ENCODE peak calls at places on chromosomes 4 and X, in six cellular contexts. One of them, this sample, is unnamed.

GRCh38 chr4:155383541-155383940 is 6.8 kb upstream of the MAP9 start:
- DNase-seq in neuronal stem cell: no peak
- DNase-seq in mesenchymal stem cell: no peak
- DNase-seq in trophoblast cell: no peak
- DNase-seq in H9: no peak
- DNase-seq in H1: no peak
- DNase-seq in this sample: no peak

GRCh38 chrX:40108959-40109287 is 11.2 kb upstream of the BCOR start:
- DNase-seq in neuronal stem cell: no peak
- DNase-seq in mesenchymal stem cell: peak; percentile 85
- DNase-seq in trophoblast cell: no peak
- DNase-seq in H9: peak; percentile 63
- DNase-seq in H1: no peak
- DNase-seq in this sample: peak; percentile 76

GRCh38 chr4:56874166-56874565 is 33.5 kb upstream of the REST start:
- DNase-seq in neuronal stem cell: no peak
- DNase-seq in mesenchymal stem cell: no peak
- DNase-seq in trophoblast cell: no peak
- DNase-seq in H9: peak; percentile 81
- DNase-seq in H1: peak; percentile 33
- DNase-seq in this sample: no peak

GRCh38 chr4:112847781-112848180 is 201.7 kb upstream of the ANK2 start:
- DNase-seq in neuronal stem cell: no peak
- DNase-seq in mesenchymal stem cell: no peak
- DNase-seq in trophoblast cell: no peak
- DNase-seq in H9: no peak
- DNase-seq in H1: no peak
- DNase-seq in this sample: no peak

GRCh38 chr4:167622481-167623240 is 388.4 kb upstream of the SPOCK3 start:
- DNase-seq in neuronal stem cell: peak; percentile 47
- DNase-seq in mesenchymal stem cell: peak; percentile 32
- DNase-seq in trophoblast cell: peak; percentile 55
- DNase-seq in H9: peak; percentile 66
- DNase-seq in H1: no peak
- DNase-seq in this sample: peak; percentile 19

GRCh38 chr4:52103314-52103713 is 52.2 kb downstream of the SPATA18 start:
- DNase-seq in neuronal stem cell: peak; percentile 15
- DNase-seq in mesenchymal stem cell: peak; percentile 43
- DNase-seq in trophoblast cell: no peak
- DNase-seq in H9: no peak
- DNase-seq in H1: no peak
- DNase-seq in this sample: no peak

GRCh38 chr4:143289370-143289769 is 47.3 kb upstream of the GAB1 start:
- DNase-seq in neuronal stem cell: no peak
- DNase-seq in mesenchymal stem cell: no peak
- DNase-seq in trophoblast cell: no peak
- DNase-seq in H9: no peak
- DNase-seq in H1: no peak
- DNase-seq in this sample: no peak

GRCh38 chr4:70399319-70399718 is 1.6 kb downstream of the OPRPN start:
- DNase-seq in neuronal stem cell: no peak
- DNase-seq in mesenchymal stem cell: no peak
- DNase-seq in trophoblast cell: no peak
- DNase-seq in H9: no peak
- DNase-seq in H1: no peak
- DNase-seq in this sample: no peak

GRCh38 chrX:16828126-16828908 is 41.8 kb downstream of the RBBP7 start:
- DNase-seq in neuronal stem cell: no peak
- DNase-seq in mesenchymal stem cell: peak; percentile 59
- DNase-seq in trophoblast cell: no peak
- DNase-seq in H9: no peak
- DNase-seq in H1: no peak
- DNase-seq in this sample: peak; percentile 91

GRCh38 chrX:87236836-87237235 is 280.8 kb upstream of the KLHL4 start:
- DNase-seq in neuronal stem cell: no peak
- DNase-seq in mesenchymal stem cell: no peak
- DNase-seq in trophoblast cell: no peak
- DNase-seq in H9: no peak
- DNase-seq in H1: no peak
- DNase-seq in this sample: no peak

GRCh38 chr4:155818639-155819038 is 47.4 kb downstream of the ASIC5 start:
- DNase-seq in neuronal stem cell: no peak
- DNase-seq in mesenchymal stem cell: no peak
- DNase-seq in trophoblast cell: peak; percentile 30
- DNase-seq in H9: no peak
- DNase-seq in H1: no peak
- DNase-seq in this sample: no peak

GRCh38 chrX:134692990-134693389 is 34.7 kb upstream of the PLAC1 start:
- DNase-seq in neuronal stem cell: no peak
- DNase-seq in mesenchymal stem cell: peak; percentile 33
- DNase-seq in trophoblast cell: peak; percentile 34
- DNase-seq in H9: no peak
- DNase-seq in H1: no peak
- DNase-seq in this sample: peak; percentile 78

GRCh38 chr4:101501421-101501820 is 154.1 kb upstream of the PPP3CA start:
- DNase-seq in neuronal stem cell: no peak
- DNase-seq in mesenchymal stem cell: no peak
- DNase-seq in trophoblast cell: peak; percentile 65
- DNase-seq in H9: no peak
- DNase-seq in H1: no peak
- DNase-seq in this sample: no peak

GRCh38 chr4:109560687-109561452 is 824 bp downstream of the MCUB start:
- DNase-seq in neuronal stem cell: peak; percentile 30
- DNase-seq in mesenchymal stem cell: peak; percentile 83
- DNase-seq in trophoblast cell: peak; percentile 32
- DNase-seq in H9: peak; percentile 53
- DNase-seq in H1: no peak
- DNase-seq in this sample: peak; percentile 81

GRCh38 chr4:26584725-26585124 is 841 bp downstream of the TBC1D19 start:
- DNase-seq in neuronal stem cell: no peak
- DNase-seq in mesenchymal stem cell: no peak
- DNase-seq in trophoblast cell: no peak
- DNase-seq in H9: no peak
- DNase-seq in H1: no peak
- DNase-seq in this sample: no peak

GRCh38 chrX:3811331-3812311 is 98.2 kb upstream of the PRKX start:
- DNase-seq in neuronal stem cell: no peak
- DNase-seq in mesenchymal stem cell: peak; percentile 60
- DNase-seq in trophoblast cell: no peak
- DNase-seq in H9: no peak
- DNase-seq in H1: no peak
- DNase-seq in this sample: peak; percentile 58

GRCh38 chr4:111556861-111557260 is 588.4 kb upstream of the FAM241A start:
- DNase-seq in neuronal stem cell: no peak
- DNase-seq in mesenchymal stem cell: no peak
- DNase-seq in trophoblast cell: no peak
- DNase-seq in H9: no peak
- DNase-seq in H1: no peak
- DNase-seq in this sample: peak; percentile 15

GRCh38 chr4:112270643-112271484 is 14.8 kb downstream of the TIFA start:
- DNase-seq in neuronal stem cell: no peak
- DNase-seq in mesenchymal stem cell: peak; percentile 33
- DNase-seq in trophoblast cell: peak; percentile 82
- DNase-seq in H9: no peak
- DNase-seq in H1: no peak
- DNase-seq in this sample: peak; percentile 93

GRCh38 chr4:184415071-184415470 is 59.3 kb downstream of the IRF2 start:
- DNase-seq in neuronal stem cell: no peak
- DNase-seq in mesenchymal stem cell: no peak
- DNase-seq in trophoblast cell: no peak
- DNase-seq in H9: no peak
- DNase-seq in H1: no peak
- DNase-seq in this sample: no peak

GRCh38 chrX:65985922-65986588 is 53.8 kb downstream of the VSIG4 start:
- DNase-seq in neuronal stem cell: peak; percentile 26
- DNase-seq in mesenchymal stem cell: peak; percentile 57
- DNase-seq in trophoblast cell: peak; percentile 21
- DNase-seq in H9: peak; percentile 40
- DNase-seq in H1: no peak
- DNase-seq in this sample: peak; percentile 47

GRCh38 chr4:16893141-16893571 is 5.3 kb downstream of the LDB2 start:
- DNase-seq in neuronal stem cell: no peak
- DNase-seq in mesenchymal stem cell: peak; percentile 18
- DNase-seq in trophoblast cell: no peak
- DNase-seq in H9: no peak
- DNase-seq in H1: no peak
- DNase-seq in this sample: peak; percentile 34

GRCh38 chrX:144896323-144896722 is 351.0 kb upstream of the SPANXN1 start:
- DNase-seq in neuronal stem cell: no peak
- DNase-seq in mesenchymal stem cell: peak; percentile 5
- DNase-seq in trophoblast cell: no peak
- DNase-seq in H9: no peak
- DNase-seq in H1: no peak
- DNase-seq in this sample: no peak

GRCh38 chr4:141391771-141392170 is 171.1 kb downstream of the ZNF330 start:
- DNase-seq in neuronal stem cell: no peak
- DNase-seq in mesenchymal stem cell: no peak
- DNase-seq in trophoblast cell: no peak
- DNase-seq in H9: no peak
- DNase-seq in H1: no peak
- DNase-seq in this sample: no peak

GRCh38 chr4:185800266-185800945 is 11.6 kb downstream of the SORBS2 start:
- DNase-seq in neuronal stem cell: no peak
- DNase-seq in mesenchymal stem cell: peak; percentile 24
- DNase-seq in trophoblast cell: no peak
- DNase-seq in H9: no peak
- DNase-seq in H1: no peak
- DNase-seq in this sample: no peak

GRCh38 chrX:75278991-75279390 is 5.1 kb downstream of the UPRT start:
- DNase-seq in neuronal stem cell: no peak
- DNase-seq in mesenchymal stem cell: no peak
- DNase-seq in trophoblast cell: no peak
- DNase-seq in H9: peak; percentile 30
- DNase-seq in H1: no peak
- DNase-seq in this sample: no peak

GRCh38 chr4:145218251-145218650 is 37.9 kb upstream of the OTUD4 start:
- DNase-seq in neuronal stem cell: no peak
- DNase-seq in mesenchymal stem cell: no peak
- DNase-seq in trophoblast cell: no peak
- DNase-seq in H9: no peak
- DNase-seq in H1: no peak
- DNase-seq in this sample: no peak

GRCh38 chrX:153423652-153424051 is 12.4 kb downstream of the ZFP92 start:
- DNase-seq in neuronal stem cell: no peak
- DNase-seq in mesenchymal stem cell: no peak
- DNase-seq in trophoblast cell: no peak
- DNase-seq in H9: no peak
- DNase-seq in H1: no peak
- DNase-seq in this sample: no peak

GRCh38 chr4:142703694-142704309 is 142.3 kb downstream of the INPP4B start:
- DNase-seq in neuronal stem cell: no peak
- DNase-seq in mesenchymal stem cell: no peak
- DNase-seq in trophoblast cell: no peak
- DNase-seq in H9: no peak
- DNase-seq in H1: no peak
- DNase-seq in this sample: no peak

GRCh38 chr4:82891728-82892466 is 944 bp upstream of the SEC31A start:
- DNase-seq in neuronal stem cell: no peak
- DNase-seq in mesenchymal stem cell: peak; percentile 55
- DNase-seq in trophoblast cell: no peak
- DNase-seq in H9: no peak
- DNase-seq in H1: no peak
- DNase-seq in this sample: peak; percentile 35

DNA sequence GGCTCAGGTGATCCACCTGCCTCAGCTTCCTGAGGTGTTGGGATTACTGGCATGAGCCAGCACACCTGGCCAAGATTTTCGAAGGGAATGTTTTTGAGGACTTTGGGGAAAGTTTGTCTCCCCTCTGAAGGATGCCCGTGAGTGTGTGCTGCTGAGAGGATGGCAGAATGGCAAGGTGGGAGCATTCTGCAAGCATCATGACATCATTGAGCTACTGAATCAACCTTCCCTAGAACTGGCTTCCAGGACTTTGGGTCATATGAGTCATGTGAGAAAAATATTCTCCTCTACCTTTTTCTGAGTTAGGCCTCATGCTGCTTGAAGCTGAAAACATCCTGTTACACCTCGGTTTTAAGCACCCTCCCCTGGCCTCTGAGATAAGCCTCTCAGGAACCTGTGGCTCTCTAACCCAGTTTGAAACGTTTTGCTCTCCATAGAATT is 31.0 kb downstream of the TMEM131L start:
- DNase-seq in neuronal stem cell: no peak
- DNase-seq in mesenchymal stem cell: no peak
- DNase-seq in trophoblast cell: no peak
- DNase-seq in H9: no peak
- DNase-seq in H1: no peak
- DNase-seq in this sample: peak; percentile 70
- H4K91ac ChIP-seq in neuronal stem cell: no peak overlapping the region
- H4K91ac ChIP-seq in mesenchymal stem cell: no peak overlapping the region
- H4K91ac ChIP-seq in trophoblast cell: no peak overlapping the region
- H4K91ac ChIP-seq in H9: no peak overlapping the region
- H4K91ac ChIP-seq in H1: no peak overlapping the region
- H4K91ac ChIP-seq in this sample: no peak overlapping the region

GRCh38 chr4:81166431-81166830 is 48.6 kb downstream of the PRKG2 start:
- DNase-seq in neuronal stem cell: no peak
- DNase-seq in mesenchymal stem cell: no peak
- DNase-seq in trophoblast cell: no peak
- DNase-seq in H9: no peak
- DNase-seq in H1: no peak
- DNase-seq in this sample: no peak
- H4K91ac ChIP-seq in neuronal stem cell: no peak overlapping the region
- H4K91ac ChIP-seq in mesenchymal stem cell: no peak overlapping the region
- H4K91ac ChIP-seq in trophoblast cell: no peak overlapping the region
- H4K91ac ChIP-seq in H9: no peak overlapping the region
- H4K91ac ChIP-seq in H1: no peak overlapping the region
- H4K91ac ChIP-seq in this sample: no peak overlapping the region

GRCh38 chrX:27987862-27988646 is 6.8 kb upstream of the DCAF8L1 start:
- DNase-seq in neuronal stem cell: no peak
- DNase-seq in mesenchymal stem cell: no peak
- DNase-seq in trophoblast cell: no peak
- DNase-seq in H9: no peak
- DNase-seq in H1: no peak
- DNase-seq in this sample: no peak
- H4K91ac ChIP-seq in neuronal stem cell: no peak overlapping the region
- H4K91ac ChIP-seq in mesenchymal stem cell: no peak overlapping the region
- H4K91ac ChIP-seq in trophoblast cell: no peak overlapping the region
- H4K91ac ChIP-seq in H9: no peak overlapping the region
- H4K91ac ChIP-seq in H1: no peak overlapping the region
- H4K91ac ChIP-seq in this sample: no peak overlapping the region

GRCh38 chr4:123593655-123594054 is 197.1 kb downstream of the SPRY1 start:
- DNase-seq in neuronal stem cell: no peak
- DNase-seq in mesenchymal stem cell: no peak
- DNase-seq in trophoblast cell: no peak
- DNase-seq in H9: no peak
- DNase-seq in H1: no peak
- DNase-seq in this sample: no peak

GRCh38 chr4:123599920-123600394 is 203.4 kb downstream of the SPRY1 start:
- DNase-seq in neuronal stem cell: peak; percentile 35
- DNase-seq in mesenchymal stem cell: peak; percentile 82
- DNase-seq in trophoblast cell: no peak
- DNase-seq in H9: peak; percentile 60
- DNase-seq in H1: peak; percentile 31
- DNase-seq in this sample: peak; percentile 5

GRCh38 chr4:123599061-123599919 is 202.7 kb downstream of the SPRY1 start:
- DNase-seq in neuronal stem cell: no peak
- DNase-seq in mesenchymal stem cell: peak; percentile 75
- DNase-seq in trophoblast cell: no peak
- DNase-seq in H9: no peak
- DNase-seq in H1: no peak
- DNase-seq in this sample: peak; percentile 53

GRCh38 chr4:123597586-123597985 is 201.0 kb downstream of the SPRY1 start:
- DNase-seq in neuronal stem cell: no peak
- DNase-seq in mesenchymal stem cell: peak; percentile 57
- DNase-seq in trophoblast cell: no peak
- DNase-seq in H9: no peak
- DNase-seq in H1: no peak
- DNase-seq in this sample: peak; percentile 60

GRCh38 chr4:123596805-123597204 is 200.2 kb downstream of the SPRY1 start:
- DNase-seq in neuronal stem cell: no peak
- DNase-seq in mesenchymal stem cell: no peak
- DNase-seq in trophoblast cell: no peak
- DNase-seq in H9: no peak
- DNase-seq in H1: no peak
- DNase-seq in this sample: no peak
- H4K91ac ChIP-seq in neuronal stem cell: no peak overlapping the region
- H4K91ac ChIP-seq in mesenchymal stem cell: peak overlapping the region; percentile 54
- H4K91ac ChIP-seq in trophoblast cell: peak overlapping the region; percentile 18
- H4K91ac ChIP-seq in H9: no peak overlapping the region
- H4K91ac ChIP-seq in H1: no peak overlapping the region
- H4K91ac ChIP-seq in this sample: no peak overlapping the region

This sample was measured in IMR-90.